ENCODE peak calls at places on chromosomes 13 and 19, in four cellular contexts. I is neuronal stem cell, R is mesenchymal stem cell, C is trophoblast cell. D is an unnamed sample.

GRCh38 chr13:110347535-110348308 is 40.6 kb downstream of the COL4A2 start:
- DNase-seq in I (no peak), R (peak), C (peak), D (no peak)

GRCh38 chr13:99004931-99005330 is 27.1 kb upstream of the DOCK9 start:
- DNase-seq in I (no peak), R (no peak), C (no peak), D (no peak)

GRCh38 chr19:40143612-40144011 is 47.6 kb upstream of the MAP3K10 start:
- DNase-seq in I (no peak), R (no peak), C (no peak), D (no peak)

GRCh38 chr19:34173145-34173956 is 1.0 kb downstream of the LSM14A start:
- DNase-seq in I (peak), R (peak), C (peak), D (peak)

GRCh38 chr13:101917833-101918755 is 465.6 kb downstream of the ITGBL1 start:
- DNase-seq in I (no peak), R (no peak), C (no peak), D (peak)

GRCh38 chr13:67619346-67619745 is 389.2 kb upstream of the PCDH9 start:
- DNase-seq in I (no peak), R (peak), C (no peak), D (no peak)

GRCh38 chr13:51478418-51479198 is 25.8 kb upstream of the INTS6 start:
- DNase-seq in I (no peak), R (no peak), C (no peak), D (no peak)

GRCh38 chr19:6417713-6418561 is 6.7 kb downstream of the KHSRP start:
- DNase-seq in I (no peak), R (peak), C (no peak), D (no peak)

GRCh38 chr13:45102136-45102802 is 18.0 kb upstream of the GTF2F2 start:
- DNase-seq in I (peak), R (no peak), C (no peak), D (no peak)

GRCh38 chr13:51800456-51800855 is 3.5 kb downstream of the DHRS12 start:
- DNase-seq in I (no peak), R (no peak), C (no peak), D (no peak)

GRCh38 chr13:34025746-34026145 is 207.8 kb downstream of the RFC3 start:
- DNase-seq in I (no peak), R (peak), C (no peak), D (no peak)

GRCh38 chr19:4456843-4457653 is 546 bp downstream of the UBXN6 start:
- DNase-seq in I (peak), R (peak), C (no peak), D (peak)

GRCh38 chr19:29806098-29806866 is 5.5 kb upstream of the CCNE1 start:
- DNase-seq in I (no peak), R (peak), C (no peak), D (peak)

GRCh38 chr13:77448689-77449088 is 86.8 kb upstream of the SCEL start:
- DNase-seq in I (no peak), R (no peak), C (no peak), D (peak)

GRCh38 chr19:42081584-42082258 is 5.8 kb downstream of the ZNF574 start:
- DNase-seq in I (no peak), R (peak), C (no peak), D (no peak)

GRCh38 chr19:2097330-2098327 is 914 bp downstream of the IZUMO4 start:
- DNase-seq in I (no peak), R (no peak), C (no peak), D (no peak)

GRCh38 chr13:110712081-110712848 is 1.2 kb upstream of the ING1 start:
- DNase-seq in I (peak), R (peak), C (peak), D (peak)

GRCh38 chr19:46981296-46981695 is 38.3 kb upstream of the NPAS1 start:
- DNase-seq in I (no peak), R (no peak), C (no peak), D (no peak)

GRCh38 chr19:28731577-28731976 is 481.4 kb downstream of the UQCRFS1 start:
- DNase-seq in I (no peak), R (no peak), C (no peak), D (no peak)

GRCh38 chr13:113176822-113177221 is 18.4 kb downstream of the PROZ start:
- DNase-seq in I (no peak), R (no peak), C (no peak), D (no peak)

GRCh38 chr13:94544922-94545321 is 51.0 kb downstream of the TGDS start:
- DNase-seq in I (no peak), R (no peak), C (no peak), D (no peak)

GRCh38 chr19:9702186-9702585 is 27.3 kb upstream of the ZNF562 start:
- DNase-seq in I (no peak), R (no peak), C (peak), D (no peak)

GRCh38 chr13:85170372-85170771 is 628.8 kb downstream of the SLITRK6 start:
- DNase-seq in I (no peak), R (no peak), C (no peak), D (no peak)

GRCh38 chr19:35828694-35829301 is 16.2 kb upstream of the PRODH2 start:
- DNase-seq in I (peak), R (peak), C (peak), D (peak)

GRCh38 chr13:29887030-29887557 is 36.7 kb upstream of the UBL3 start:
- DNase-seq in I (no peak), R (no peak), C (no peak), D (no peak)
- H2BK12ac ChIP-seq in I (no peak), R (no peak), C (no peak), D (no peak)

DNA sequence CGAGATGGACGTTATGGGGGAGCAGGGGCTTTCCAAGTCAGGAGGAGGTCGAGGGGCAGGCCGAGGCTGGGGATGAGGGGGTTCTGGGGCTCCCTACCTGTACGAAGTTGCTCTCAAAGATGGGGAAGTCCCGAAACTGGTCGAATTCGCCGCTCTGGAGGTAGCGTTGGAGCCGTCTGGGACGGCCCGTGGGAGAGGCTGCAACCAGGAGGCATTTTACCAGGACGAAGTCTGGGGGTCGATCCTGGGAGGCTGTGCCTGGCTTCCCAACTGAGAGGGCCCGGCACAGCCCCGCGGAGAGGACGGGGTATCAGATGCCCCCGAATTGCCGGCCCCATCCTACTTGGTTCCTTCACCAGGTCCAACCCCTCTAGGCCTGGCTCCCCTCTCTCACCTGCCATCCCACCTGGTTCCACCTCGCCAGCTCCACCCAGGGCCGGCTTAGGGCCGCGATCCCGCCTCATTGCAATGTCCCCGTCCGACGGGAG is 527 bp upstream of the EMC10 start:
- DNase-seq in I (no peak), R (no peak), C (no peak), D (no peak)
- H2BK12ac ChIP-seq in I (peak), R (no peak), C (no peak), D (no peak)

GRCh38 chr19:579111-579841 is 6.9 kb downstream of the BSG start:
- DNase-seq in I (no peak), R (no peak), C (no peak), D (no peak)
- H2BK12ac ChIP-seq in I (no peak), R (no peak), C (no peak), D (no peak)

DNA sequence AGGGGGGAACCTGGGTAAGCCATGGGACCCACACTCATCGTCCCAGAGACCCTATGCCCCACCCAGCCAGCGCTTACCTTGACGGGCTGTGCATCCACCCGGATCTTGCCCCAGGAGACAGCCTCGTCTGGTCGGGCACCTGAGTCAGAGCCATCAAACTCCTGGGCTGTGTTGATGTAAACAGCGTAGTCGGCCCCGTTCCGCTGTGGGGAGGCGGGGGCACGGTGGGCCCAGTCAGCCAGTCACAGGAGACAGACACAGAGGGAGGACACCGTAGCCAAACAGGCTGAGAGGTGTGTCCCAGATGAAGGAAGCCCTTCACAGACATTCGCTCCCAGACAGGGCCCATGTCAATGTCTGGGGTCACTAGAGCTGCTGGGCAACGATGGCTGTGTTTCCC is 5.7 kb downstream of the DHPS start:
- DNase-seq in I (no peak), R (no peak), C (no peak), D (no peak)
- H2BK12ac ChIP-seq in I (no peak), R (no peak), C (no peak), D (no peak)

D was measured in H9.